ENCODE peak calls at places on chromosomes 5 and 9, in five cellular contexts. S is non-pigmented ciliary epithelial cell; P is adipocyte; Y is endothelial cell; C is activated CD8-positive, alpha-beta memory T cell treated with anti-CD3 and anti-CD28 coated beads, Interleukin-2, amount 50 U/mL, for 48 hours. N is an unnamed sample.

GRCh38 chr9:77307166-77307565 is 129.8 kb downstream of the VPS13A start:
- DNase-seq in C (no peak), Y (no peak), S (no peak), P (no peak), N (no peak)

GRCh38 chr5:1472964-1473628 is 27.9 kb upstream of the SLC6A3 start:
- DNase-seq in S (no peak), P (no peak), Y (no peak), C (no peak), N (peak)

GRCh38 chr5:97383996-97384395 is 200.9 kb upstream of the RIOK2 start:
- DNase-seq in S (peak), P (peak), C (no peak), Y (no peak), N (no peak)

GRCh38 chr5:104498281-104498680 is 935.7 kb upstream of the NUDT12 start:
- DNase-seq in C (no peak), S (no peak), Y (no peak), P (peak), N (no peak)

GRCh38 chr9:72997387-72997995 is 44.6 kb upstream of the ALDH1A1 start:
- DNase-seq in C (no peak), P (no peak), Y (no peak), S (no peak), N (no peak)

GRCh38 chr5:145554399-145554798 is 280.7 kb downstream of the PRELID2 start:
- DNase-seq in C (no peak), Y (no peak), S (peak), P (peak), N (no peak)

GRCh38 chr5:167699434-167699833 is 592.0 kb upstream of the WWC1 start:
- DNase-seq in P (peak), Y (peak), S (peak), C (no peak), N (no peak)

GRCh38 chr9:34430843-34431437 is 27.4 kb downstream of the FAM219A start:
- DNase-seq in P (peak), S (no peak), Y (peak), C (no peak), N (peak)

GRCh38 chr9:127418037-127418471 is 6.1 kb upstream of the ZNF79 start:
- DNase-seq in Y (peak), S (no peak), P (no peak), C (no peak), N (peak)

GRCh38 chr5:80153586-80154126 is 102.2 kb downstream of the SERINC5 start:
- DNase-seq in P (no peak), S (no peak), Y (no peak), C (peak), N (no peak)